ENCODE peak calls at places on chromosomes 5 and 9, in seven cellular contexts. One of them, this sample, is unnamed.

GRCh38 chr9:107246259-107247254 is 36.5 kb upstream of the RAD23B start:
- DNase-seq in foreskin fibroblast: no peak
- DNase-seq in WTC11: peak
- DNase-seq in cardiac fibroblast: no peak
- DNase-seq in upper lobe of left lung: no peak
- DNase-seq in prostate gland: no peak
- DNase-seq in neural crest cell: no peak
- DNase-seq in this sample: peak

GRCh38 chr9:84567776-84568175 is 101.8 kb upstream of the NTRK2 start:
- DNase-seq in foreskin fibroblast: no peak
- DNase-seq in WTC11: no peak
- DNase-seq in neural crest cell: no peak
- DNase-seq in prostate gland: no peak
- DNase-seq in upper lobe of left lung: no peak
- DNase-seq in cardiac fibroblast: no peak
- DNase-seq in this sample: no peak

GRCh38 chr9:81771606-81772005 is 82.3 kb upstream of the TLE1 start:
- DNase-seq in foreskin fibroblast: peak
- DNase-seq in cardiac fibroblast: peak
- DNase-seq in prostate gland: no peak
- DNase-seq in upper lobe of left lung: no peak
- DNase-seq in neural crest cell: no peak
- DNase-seq in WTC11: no peak
- DNase-seq in this sample: no peak

GRCh38 chr9:114288233-114289051 is 34.5 kb upstream of the ORM1 start:
- DNase-seq in prostate gland: no peak
- DNase-seq in upper lobe of left lung: peak
- DNase-seq in WTC11: peak
- DNase-seq in foreskin fibroblast: peak
- DNase-seq in cardiac fibroblast: peak
- DNase-seq in neural crest cell: no peak
- DNase-seq in this sample: peak

GRCh38 chr5:58452566-58453258 is 7.2 kb downstream of the PLK2 start:
- DNase-seq in WTC11: no peak
- DNase-seq in prostate gland: no peak
- DNase-seq in neural crest cell: no peak
- DNase-seq in foreskin fibroblast: no peak
- DNase-seq in cardiac fibroblast: peak
- DNase-seq in upper lobe of left lung: no peak
- DNase-seq in this sample: no peak

GRCh38 chr5:51225671-51226419 is 157.4 kb upstream of the ISL1 start:
- DNase-seq in neural crest cell: no peak
- DNase-seq in upper lobe of left lung: no peak
- DNase-seq in cardiac fibroblast: no peak
- DNase-seq in WTC11: no peak
- DNase-seq in prostate gland: no peak
- DNase-seq in foreskin fibroblast: no peak
- DNase-seq in this sample: no peak

GRCh38 chr9:72038408-72038807 is 22.0 kb downstream of the C9orf57 start:
- DNase-seq in cardiac fibroblast: peak
- DNase-seq in foreskin fibroblast: no peak
- DNase-seq in prostate gland: no peak
- DNase-seq in WTC11: no peak
- DNase-seq in neural crest cell: no peak
- DNase-seq in upper lobe of left lung: peak
- DNase-seq in this sample: no peak

GRCh38 chr5:94017579-94017978 is 276.2 kb upstream of the POU5F2 start:
- DNase-seq in foreskin fibroblast: peak
- DNase-seq in upper lobe of left lung: no peak
- DNase-seq in cardiac fibroblast: peak
- DNase-seq in prostate gland: no peak
- DNase-seq in neural crest cell: no peak
- DNase-seq in WTC11: no peak
- DNase-seq in this sample: no peak

GRCh38 chr9:110115341-110115820 is 92.6 kb downstream of the C9orf152 start:
- DNase-seq in upper lobe of left lung: no peak
- DNase-seq in foreskin fibroblast: peak
- DNase-seq in WTC11: no peak
- DNase-seq in cardiac fibroblast: peak
- DNase-seq in neural crest cell: no peak
- DNase-seq in prostate gland: no peak
- DNase-seq in this sample: no peak

GRCh38 chr5:120789918-120790714 is 326.0 kb downstream of the PRR16 start:
- DNase-seq in prostate gland: no peak
- DNase-seq in neural crest cell: no peak
- DNase-seq in cardiac fibroblast: no peak
- DNase-seq in foreskin fibroblast: no peak
- DNase-seq in WTC11: no peak
- DNase-seq in upper lobe of left lung: no peak
- DNase-seq in this sample: no peak

GRCh38 chr5:124867064-124867707 is 120.7 kb upstream of the ZNF608 start:
- DNase-seq in cardiac fibroblast: peak
- DNase-seq in foreskin fibroblast: peak
- DNase-seq in prostate gland: no peak
- DNase-seq in WTC11: no peak
- DNase-seq in neural crest cell: peak
- DNase-seq in upper lobe of left lung: no peak
- DNase-seq in this sample: no peak

GRCh38 chr5:43401827-43402226 is 10.4 kb downstream of the CCL28 start:
- DNase-seq in WTC11: peak
- DNase-seq in upper lobe of left lung: no peak
- DNase-seq in neural crest cell: no peak
- DNase-seq in foreskin fibroblast: no peak
- DNase-seq in cardiac fibroblast: peak
- DNase-seq in prostate gland: no peak
- DNase-seq in this sample: no peak

GRCh38 chr5:99122976-99123375 is 194.2 kb upstream of the CHD1 start:
- DNase-seq in WTC11: no peak
- DNase-seq in foreskin fibroblast: no peak
- DNase-seq in prostate gland: no peak
- DNase-seq in upper lobe of left lung: no peak
- DNase-seq in neural crest cell: no peak
- DNase-seq in cardiac fibroblast: no peak
- DNase-seq in this sample: no peak

GRCh38 chr5:142183561-142183960 is 75.0 kb downstream of the NDFIP1 start:
- DNase-seq in upper lobe of left lung: no peak
- DNase-seq in prostate gland: no peak
- DNase-seq in cardiac fibroblast: no peak
- DNase-seq in WTC11: no peak
- DNase-seq in neural crest cell: no peak
- DNase-seq in foreskin fibroblast: no peak
- DNase-seq in this sample: no peak

GRCh38 chr9:21504894-21505293 is 22.8 kb upstream of the IFNE start:
- DNase-seq in prostate gland: no peak
- DNase-seq in foreskin fibroblast: no peak
- DNase-seq in cardiac fibroblast: no peak
- DNase-seq in upper lobe of left lung: no peak
- DNase-seq in WTC11: no peak
- DNase-seq in neural crest cell: no peak
- DNase-seq in this sample: no peak

GRCh38 chr9:25025156-25025555 is 479.5 kb upstream of the IZUMO3 start:
- DNase-seq in cardiac fibroblast: no peak
- DNase-seq in foreskin fibroblast: no peak
- DNase-seq in WTC11: no peak
- DNase-seq in neural crest cell: no peak
- DNase-seq in prostate gland: no peak
- DNase-seq in upper lobe of left lung: no peak
- DNase-seq in this sample: no peak

GRCh38 chr9:1875251-1875851 is 139.8 kb upstream of the SMARCA2 start:
- DNase-seq in WTC11: no peak
- DNase-seq in foreskin fibroblast: no peak
- DNase-seq in neural crest cell: no peak
- DNase-seq in upper lobe of left lung: no peak
- DNase-seq in prostate gland: no peak
- DNase-seq in cardiac fibroblast: no peak
- DNase-seq in this sample: no peak

GRCh38 chr9:1871486-1872181 is 143.5 kb upstream of the SMARCA2 start:
- DNase-seq in cardiac fibroblast: no peak
- DNase-seq in prostate gland: no peak
- DNase-seq in upper lobe of left lung: no peak
- DNase-seq in neural crest cell: no peak
- DNase-seq in foreskin fibroblast: no peak
- DNase-seq in WTC11: peak
- DNase-seq in this sample: no peak

GRCh38 chr9:1870915-1871314 is 144.2 kb upstream of the SMARCA2 start:
- DNase-seq in WTC11: no peak
- DNase-seq in foreskin fibroblast: no peak
- DNase-seq in neural crest cell: no peak
- DNase-seq in prostate gland: no peak
- DNase-seq in upper lobe of left lung: no peak
- DNase-seq in cardiac fibroblast: no peak
- DNase-seq in this sample: no peak

DNA sequence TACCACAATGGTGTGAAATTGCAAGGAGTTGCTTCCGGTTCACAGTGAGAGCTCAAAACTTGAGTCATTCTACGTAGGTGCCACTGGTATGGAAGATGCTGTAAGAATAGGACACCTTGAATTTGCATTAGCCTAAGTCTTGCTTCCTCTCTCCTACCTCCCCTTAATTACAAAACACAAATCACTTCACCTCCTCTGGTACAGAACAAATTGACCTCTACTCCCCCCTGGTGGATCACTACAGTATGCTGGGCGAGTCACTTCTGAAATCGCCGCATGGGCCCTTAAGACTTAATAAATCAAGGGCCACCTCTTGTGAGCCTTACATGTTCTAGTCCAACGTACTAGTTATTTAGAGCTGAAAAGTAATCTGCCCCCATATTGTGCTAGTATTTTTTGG is 145.3 kb upstream of the SMARCA2 start:
- DNase-seq in cardiac fibroblast: peak
- DNase-seq in prostate gland: peak
- DNase-seq in WTC11: peak
- DNase-seq in foreskin fibroblast: no peak
- DNase-seq in upper lobe of left lung: no peak
- DNase-seq in neural crest cell: peak
- DNase-seq in this sample: peak
- TF ChIP-seq CTCF in cardiac fibroblast: peak
- TF ChIP-seq CTCF in prostate gland: no peak
- TF ChIP-seq CTCF in WTC11: peak
- TF ChIP-seq CTCF in foreskin fibroblast: peak
- TF ChIP-seq CTCF in upper lobe of left lung: no peak
- TF ChIP-seq CTCF in neural crest cell: peak
- TF ChIP-seq CTCF in this sample: peak

GRCh38 chr9:104842698-104843097 is 78.8 kb downstream of the NIPSNAP3B start:
- DNase-seq in WTC11: no peak
- DNase-seq in foreskin fibroblast: no peak
- DNase-seq in cardiac fibroblast: no peak
- DNase-seq in upper lobe of left lung: no peak
- DNase-seq in neural crest cell: no peak
- DNase-seq in prostate gland: no peak
- DNase-seq in this sample: no peak

GRCh38 chr9:104844710-104845109 is 80.8 kb downstream of the NIPSNAP3B start:
- DNase-seq in WTC11: no peak
- DNase-seq in cardiac fibroblast: no peak
- DNase-seq in prostate gland: no peak
- DNase-seq in upper lobe of left lung: no peak
- DNase-seq in neural crest cell: no peak
- DNase-seq in foreskin fibroblast: no peak
- DNase-seq in this sample: no peak

GRCh38 chr9:104838958-104839357 is 75.0 kb downstream of the NIPSNAP3B start:
- DNase-seq in upper lobe of left lung: no peak
- DNase-seq in cardiac fibroblast: no peak
- DNase-seq in neural crest cell: no peak
- DNase-seq in prostate gland: no peak
- DNase-seq in WTC11: no peak
- DNase-seq in foreskin fibroblast: no peak
- DNase-seq in this sample: no peak

GRCh38 chr9:104843644-104844226 is 79.8 kb downstream of the NIPSNAP3B start:
- DNase-seq in cardiac fibroblast: no peak
- DNase-seq in foreskin fibroblast: no peak
- DNase-seq in prostate gland: no peak
- DNase-seq in WTC11: no peak
- DNase-seq in neural crest cell: no peak
- DNase-seq in upper lobe of left lung: no peak
- DNase-seq in this sample: no peak

GRCh38 chr9:104841601-104842106 is 77.7 kb downstream of the NIPSNAP3B start:
- DNase-seq in upper lobe of left lung: peak
- DNase-seq in prostate gland: no peak
- DNase-seq in cardiac fibroblast: no peak
- DNase-seq in WTC11: no peak
- DNase-seq in foreskin fibroblast: no peak
- DNase-seq in neural crest cell: no peak
- DNase-seq in this sample: no peak
- TF ChIP-seq CTCF in upper lobe of left lung: no peak
- TF ChIP-seq CTCF in prostate gland: no peak
- TF ChIP-seq CTCF in cardiac fibroblast: no peak
- TF ChIP-seq CTCF in WTC11: no peak
- TF ChIP-seq CTCF in foreskin fibroblast: no peak
- TF ChIP-seq CTCF in neural crest cell: no peak
- TF ChIP-seq CTCF in this sample: no peak

DNA sequence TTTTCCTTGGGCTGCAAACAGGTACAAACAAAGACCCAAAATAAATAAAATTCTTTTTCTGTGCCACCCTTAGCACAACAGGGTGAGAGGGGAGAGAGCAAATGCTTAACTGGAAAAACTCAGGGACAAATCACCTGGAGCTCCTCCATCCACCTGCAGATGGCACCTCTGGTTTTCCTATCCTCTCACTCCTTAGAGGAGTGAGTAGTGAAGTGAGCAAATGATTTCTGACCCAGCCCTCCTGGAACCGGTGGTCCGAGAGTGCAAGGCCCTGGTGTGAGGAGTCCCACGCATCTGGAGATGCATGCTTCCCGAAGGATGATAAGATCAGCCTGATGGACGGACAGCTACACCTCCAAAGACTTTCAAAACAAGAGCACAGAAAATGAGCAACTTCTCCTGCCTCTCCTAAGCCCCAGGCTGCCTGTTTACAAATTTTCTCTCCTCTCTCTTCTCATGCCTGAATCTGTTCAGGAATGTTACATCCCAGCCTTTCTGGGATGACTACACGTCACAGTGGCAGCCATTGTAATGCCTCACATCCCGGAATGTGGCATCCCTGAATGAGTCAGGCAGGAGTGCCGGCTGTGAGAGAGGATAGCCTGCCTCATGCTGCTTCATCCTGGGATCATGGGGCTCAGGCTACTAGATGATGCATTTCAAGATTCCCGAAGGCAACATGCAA is 86.4 kb downstream of the ADRB2 start:
- DNase-seq in neural crest cell: no peak
- DNase-seq in upper lobe of left lung: no peak
- DNase-seq in WTC11: peak
- DNase-seq in cardiac fibroblast: peak
- DNase-seq in foreskin fibroblast: peak
- DNase-seq in prostate gland: no peak
- DNase-seq in this sample: no peak
- TF ChIP-seq CTCF in neural crest cell: peak
- TF ChIP-seq CTCF in upper lobe of left lung: no peak
- TF ChIP-seq CTCF in WTC11: peak
- TF ChIP-seq CTCF in cardiac fibroblast: peak
- TF ChIP-seq CTCF in foreskin fibroblast: no peak
- TF ChIP-seq CTCF in prostate gland: no peak
- TF ChIP-seq CTCF in this sample: no peak

GRCh38 chr9:134381671-134382505 is 55.6 kb downstream of the RXRA start:
- DNase-seq in upper lobe of left lung: peak
- DNase-seq in foreskin fibroblast: no peak
- DNase-seq in neural crest cell: no peak
- DNase-seq in cardiac fibroblast: no peak
- DNase-seq in WTC11: no peak
- DNase-seq in prostate gland: no peak
- DNase-seq in this sample: no peak
- TF ChIP-seq CTCF in upper lobe of left lung: peak
- TF ChIP-seq CTCF in foreskin fibroblast: no peak
- TF ChIP-seq CTCF in neural crest cell: peak
- TF ChIP-seq CTCF in cardiac fibroblast: no peak
- TF ChIP-seq CTCF in WTC11: peak
- TF ChIP-seq CTCF in prostate gland: no peak
- TF ChIP-seq CTCF in this sample: no peak

This sample was measured in nephron progenitor cell.